ENCODE peak calls at places on chromosomes 4 and X, in eight cellular contexts. Q is foreskin keratinocyte; U is tibial artery; C is heart left ventricle; H is GM13977; I is cardiac fibroblast; M is choroid plexus epithelial cell; O is CD8-positive, alpha-beta T cell. K is an unnamed sample.

GRCh38 chrX:110675866-110676265 is 119.8 kb downstream of the CHRDL1 start:
- DNase-seq in Q (no peak), U (no peak), C (no peak), H (no peak), I (no peak), M (no peak), O (no peak), K (no peak)

GRCh38 chr4:168981942-168982341 is 28.1 kb downstream of the CBR4 start:
- DNase-seq in Q (no peak), U (no peak), C (no peak), H (no peak), I (no peak), M (no peak), O (no peak), K (no peak)

GRCh38 chr4:128583753-128584712 is 225.5 kb upstream of the JADE1 start:
- DNase-seq in Q (no peak), U (no peak), C (peak; percentile 29), H (no peak), I (peak; percentile 36), M (no peak), O (no peak), K (no peak)

GRCh38 chr4:16912896-16913295 is 14.5 kb upstream of the LDB2 start:
- DNase-seq in Q (no peak), U (no peak), C (no peak), H (no peak), I (no peak), M (no peak), O (no peak), K (no peak)

GRCh38 chrX:10755477-10756334 is 135.3 kb upstream of the MID1 start:
- DNase-seq in Q (peak; percentile 17), U (no peak), C (no peak), H (no peak), I (peak; percentile 78), M (peak; percentile 74), O (no peak), K (no peak)

GRCh38 chr4:85741421-85741820 is 266.5 kb downstream of the ARHGAP24 start:
- DNase-seq in Q (no peak), U (no peak), C (no peak), H (no peak), I (no peak), M (no peak), O (no peak), K (no peak)

GRCh38 chr4:30429813-30430466 is 290.2 kb upstream of the PCDH7 start:
- DNase-seq in Q (peak; percentile 77), U (no peak), C (no peak), H (no peak), I (peak; percentile 73), M (peak; percentile 35), O (no peak), K (no peak)

GRCh38 chrX:54825716-54826428 is 18.3 kb downstream of the MAGED2 start:
- DNase-seq in Q (peak; percentile 38), U (no peak), C (no peak), H (peak; percentile 19), I (peak; percentile 6), M (no peak), O (no peak), K (no peak)

GRCh38 chr4:83219344-83219990 is 65.1 kb downstream of the COQ2 start:
- DNase-seq in Q (peak; percentile 74), U (no peak), C (no peak), H (peak; percentile 22), I (no peak), M (no peak), O (no peak), K (no peak)

GRCh38 chr4:102386966-102387365 is 41.7 kb upstream of the SLC39A8 start:
- DNase-seq in Q (no peak), U (no peak), C (no peak), H (no peak), I (no peak), M (no peak), O (no peak), K (no peak)

GRCh38 chr4:128528793-128529553 is 241.4 kb upstream of the PGRMC2 start:
- DNase-seq in Q (peak; percentile 95), U (no peak), C (peak; percentile 32), H (no peak), I (peak; percentile 100), M (peak; percentile 99), O (no peak), K (no peak)

GRCh38 chr4:152278505-152279301 is 257.2 kb downstream of the FBXW7 start:
- DNase-seq in Q (no peak), U (no peak), C (no peak), H (no peak), I (no peak), M (no peak), O (no peak), K (peak; percentile 13)

GRCh38 chrX:31580726-31581125 is 508.9 kb upstream of the FTHL17 start:
- DNase-seq in Q (peak; percentile 40), U (no peak), C (no peak), H (no peak), I (peak; percentile 61), M (peak; percentile 78), O (no peak), K (no peak)

GRCh38 chr4:169158860-169159259 is 111.9 kb downstream of the SH3RF1 start:
- DNase-seq in Q (no peak), U (no peak), C (no peak), H (no peak), I (no peak), M (peak; percentile 27), O (no peak), K (no peak)

GRCh38 chr4:23333946-23334878 is 555.6 kb downstream of the PPARGC1A start:
- DNase-seq in Q (peak; percentile 90), U (no peak), C (no peak), H (no peak), I (peak; percentile 73), M (peak; percentile 49), O (no peak), K (peak; percentile 31)

GRCh38 chr4:2785613-2786012 is 7.3 kb upstream of the SH3BP2 start:
- DNase-seq in Q (no peak), U (peak; percentile 50), C (peak; percentile 16), H (peak; percentile 74), I (no peak), M (peak; percentile 34), O (no peak), K (peak; percentile 57)

GRCh38 chrX:129717902-129718301 is 20.9 kb upstream of the XPNPEP2 start:
- DNase-seq in Q (peak; percentile 58), U (peak; percentile 81), C (no peak), H (no peak), I (peak; percentile 78), M (peak; percentile 79), O (no peak), K (no peak)

GRCh38 chrX:55638933-55639332 is 15.7 kb downstream of the FOXR2 start:
- DNase-seq in Q (no peak), U (no peak), C (no peak), H (no peak), I (no peak), M (no peak), O (no peak), K (no peak)

GRCh38 chr4:56252561-56253152 is 134.6 kb downstream of the AASDH start:
- DNase-seq in Q (no peak), U (no peak), C (no peak), H (no peak), I (no peak), M (no peak), O (no peak), K (no peak)

GRCh38 chr4:159384619-159385018 is 281.7 kb downstream of the RAPGEF2 start:
- DNase-seq in Q (no peak), U (no peak), C (no peak), H (no peak), I (peak; percentile 27), M (peak; percentile 37), O (no peak), K (no peak)
- TF ChIP-seq CTCF in Q (peak; percentile 49), U (peak; percentile 15), C (no peak), H (no peak), I (no peak), M (peak; percentile 37), O (no peak), K (no peak)

GRCh38 chr4:96162631-96163030 is 322.7 kb downstream of the PDHA2 start:
- DNase-seq in Q (no peak), U (no peak), C (no peak), H (no peak), I (peak; percentile 45), M (peak; percentile 68), O (no peak), K (no peak)
- TF ChIP-seq CTCF in Q (no peak), U (no peak), C (no peak), H (no peak), I (no peak), M (no peak), O (no peak), K (no peak)

DNA sequence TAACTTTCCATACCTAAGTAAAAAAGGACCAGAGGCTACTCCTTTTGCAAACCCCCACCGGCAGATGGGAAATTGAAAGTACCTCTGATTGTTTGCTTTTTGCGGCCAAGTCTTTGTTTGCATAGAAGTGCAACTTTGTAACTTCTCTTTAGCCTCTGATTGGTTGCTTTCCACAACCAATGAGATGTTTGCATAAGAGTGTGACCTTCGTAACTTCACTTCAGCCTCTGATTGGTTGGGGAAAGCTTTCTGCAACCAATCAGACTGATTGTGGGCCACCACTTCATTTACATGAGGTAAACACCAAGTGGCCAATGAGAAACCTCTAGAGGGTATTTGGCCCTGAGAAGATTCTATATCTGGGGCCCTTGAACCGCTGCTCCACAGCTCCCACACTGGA is 48.8 kb upstream of the PGRMC1 start:
- DNase-seq in Q (no peak), U (no peak), C (no peak), H (no peak), I (no peak), M (no peak), O (no peak), K (no peak)
- TF ChIP-seq CTCF in Q (no peak), U (no peak), C (no peak), H (no peak), I (no peak), M (no peak), O (no peak), K (no peak)

DNA sequence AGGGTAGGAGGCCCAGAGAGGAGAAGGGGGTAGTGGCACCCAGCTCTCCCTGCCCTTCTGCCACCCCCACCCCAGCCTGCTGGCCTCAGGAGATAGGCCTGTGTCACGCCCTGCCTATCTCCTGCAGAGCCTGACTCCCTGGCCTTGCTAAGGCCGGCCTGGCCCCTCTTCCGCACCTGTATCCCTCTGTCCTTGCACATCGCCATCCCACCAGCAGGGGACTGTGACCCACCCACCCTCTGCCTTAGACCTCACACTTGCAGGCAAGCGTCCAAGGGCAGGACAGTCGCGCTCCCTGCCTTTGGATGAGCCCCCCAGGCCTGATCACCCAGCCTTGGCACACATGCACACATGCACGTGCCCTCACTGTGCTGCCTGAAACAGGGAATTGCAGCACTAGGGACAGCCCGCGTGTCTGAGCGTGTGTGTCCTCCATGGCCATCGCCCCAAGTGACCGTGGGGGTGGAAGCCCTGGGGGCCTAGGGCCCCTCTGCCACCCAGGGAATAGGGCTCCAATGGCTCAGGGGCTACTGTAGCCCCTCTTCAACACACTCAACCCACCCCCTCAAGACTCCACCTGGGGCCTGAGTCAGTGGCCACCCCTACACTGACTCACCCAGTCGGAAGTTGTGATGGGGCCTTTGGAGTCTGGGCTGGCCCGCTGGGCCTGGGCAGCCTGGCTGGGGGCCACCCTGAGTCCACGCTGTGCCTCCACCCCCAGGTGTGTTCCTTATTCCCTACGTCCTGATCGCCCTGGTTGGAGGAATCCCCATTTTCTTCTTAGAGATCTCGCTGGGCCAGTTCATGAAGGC is 2.1 kb downstream of the SLC6A8 start:
- DNase-seq in Q (no peak), U (no peak), C (no peak), H (no peak), I (peak; percentile 16), M (no peak), O (no peak), K (no peak)
- TF ChIP-seq CTCF in Q (no peak), U (no peak), C (no peak), H (no peak), I (peak; percentile 2), M (peak; percentile 3), O (no peak), K (no peak)

GRCh38 chrX:118677318-118677717 is 50.1 kb upstream of the IL13RA1 start:
- DNase-seq in Q (no peak), U (no peak), C (no peak), H (no peak), I (no peak), M (no peak), O (no peak), K (no peak)
- TF ChIP-seq CTCF in Q (no peak), U (no peak), C (no peak), H (no peak), I (no peak), M (no peak), O (no peak), K (no peak)